ENCODE peak calls at places on chromosomes 12 and 14, in nine cellular contexts. I, O, F, D, J, Q, W, B and Y are unnamed samples.
A peak's percentile ranks its signal among the peaks of the same experiment; 100 is the strongest.

GRCh38 chr14:81178063-81178462 is 42.7 kb downstream of the GTF2A1 start:
- DNase-seq in F (no peak), I (no peak), B (no peak), D (no peak), O (no peak), W (no peak), Q (no peak), J (no peak), Y (no peak)

GRCh38 chr14:30990766-30991165 is 34.7 kb upstream of the AP4S1 start:
- DNase-seq in Q (no peak), W (no peak), D (no peak), B (no peak), I (no peak), F (no peak), J (no peak), O (no peak), Y (no peak)

GRCh38 chr12:114986178-114986714 is 302.3 kb upstream of the TBX3 start:
- DNase-seq in W (no peak), O (no peak), Q (no peak), D (no peak), J (no peak), F (no peak), B (no peak), I (no peak), Y (no peak)

GRCh38 chr14:106875503-106875902 is 1349.1 kb downstream of the TMEM121 start:
- DNase-seq in D (no peak), Q (no peak), W (peak; percentile 53), F (no peak), O (no peak), I (no peak), B (no peak), J (no peak), Y (no peak)

GRCh38 chr12:76030378-76031080 is 1.0 kb downstream of the PHLDA1 start:
- DNase-seq in F (peak; percentile 22), W (peak; percentile 46), J (no peak), Q (no peak), I (peak; percentile 38), B (no peak), O (no peak), D (peak; percentile 32), Y (peak; percentile 76)

GRCh38 chr12:130872179-130873096 is 572 bp downstream of the RAN start:
- DNase-seq in D (no peak), W (no peak), I (peak; percentile 41), F (no peak), B (peak; percentile 30), Q (no peak), O (peak; percentile 9), J (no peak), Y (peak; percentile 53)

GRCh38 chr12:96907681-96908163 is 665 bp downstream of the NEDD1 start:
- DNase-seq in D (no peak), B (no peak), J (no peak), O (peak; percentile 13), Q (peak; percentile 37), I (no peak), W (peak; percentile 35), F (peak; percentile 2), Y (no peak)

GRCh38 chr12:75722714-75723200 is 211.3 kb upstream of the KRR1 start:
- DNase-seq in F (no peak), O (peak; percentile 81), D (peak; percentile 77), W (peak; percentile 41), J (peak; percentile 77), Q (no peak), I (peak; percentile 49), B (peak; percentile 41), Y (peak; percentile 19)

GRCh38 chr12:38053655-38054464 is 262.7 kb upstream of the ALG10B start:
- DNase-seq in O (no peak), W (peak; percentile 48), D (no peak), Q (no peak), I (no peak), B (peak; percentile 59), J (no peak), F (no peak), Y (peak; percentile 38)

GRCh38 chr12:63010698-63011097 is 75.7 kb upstream of the PPM1H start:
- DNase-seq in B (no peak), D (no peak), Q (no peak), O (no peak), F (no peak), I (no peak), J (no peak), W (no peak), Y (no peak)

GRCh38 chr12:27424631-27425230 is 21.8 kb upstream of the SMCO2 start:
- DNase-seq in B (no peak), D (no peak), W (no peak), F (no peak), I (peak; percentile 28), Q (no peak), J (peak; percentile 49), O (no peak), Y (no peak)

GRCh38 chr14:49594347-49595089 is 4.2 kb upstream of the LRR1 start:
- DNase-seq in I (no peak), D (no peak), B (peak; percentile 46), O (no peak), W (peak; percentile 81), F (no peak), J (no peak), Q (no peak), Y (no peak)

GRCh38 chr12:61385771-61386170 is 874.4 kb upstream of the USP15 start:
- DNase-seq in J (no peak), Q (no peak), O (no peak), D (no peak), F (no peak), W (no peak), I (no peak), B (no peak), Y (no peak)

GRCh38 chr14:104542871-104543830 is 36.4 kb upstream of the C14orf180 start:
- DNase-seq in O (no peak), F (no peak), I (no peak), Q (no peak), J (no peak), D (no peak), B (no peak), W (no peak), Y (no peak)

GRCh38 chr14:44149597-44149996 is 357.5 kb downstream of the FSCB start:
- DNase-seq in W (no peak), D (no peak), F (no peak), O (no peak), J (peak; percentile 43), Q (peak; percentile 65), B (no peak), I (no peak), Y (no peak)

GRCh38 chr12:89707623-89707991 is 1.0 kb downstream of the ATP2B1 start:
- DNase-seq in O (peak; percentile 24), B (no peak), Q (peak; percentile 38), D (peak; percentile 28), W (peak; percentile 35), F (no peak), J (no peak), I (peak; percentile 30), Y (peak; percentile 70)

DNA sequence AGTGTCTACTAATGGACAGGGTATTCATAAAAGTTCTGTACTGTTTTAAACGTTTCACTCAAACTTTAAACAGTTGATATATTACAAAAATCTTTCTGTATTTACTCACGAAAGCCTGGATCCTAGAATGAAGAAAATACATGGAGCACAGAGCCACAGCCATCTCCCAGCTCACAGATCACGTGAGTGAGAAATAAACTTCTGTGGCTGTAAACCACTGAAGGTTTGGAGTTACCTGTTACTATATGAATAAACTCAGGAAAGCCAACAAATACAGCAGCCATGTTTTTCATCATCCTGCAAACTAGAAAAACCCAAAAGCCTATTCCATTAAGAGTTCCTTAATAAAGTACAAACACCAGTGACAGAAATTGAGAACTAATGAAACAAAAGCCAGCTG is 867 bp upstream of the TDG start:
- DNase-seq in J (no peak), F (no peak), Q (no peak), B (no peak), W (no peak), D (no peak), I (no peak), O (no peak), Y (no peak)
- H3K27ac ChIP-seq in J (peak overlapping the region; percentile 78), F (peak overlapping the region; percentile 79), Q (no peak overlapping the region), B (no peak overlapping the region), W (peak overlapping the region; percentile 87), D (peak overlapping the region; percentile 98), I (peak overlapping the region; percentile 94), O (peak overlapping the region; percentile 94), Y (peak overlapping the region; percentile 94)

GRCh38 chr12:30930238-30931010 is 3.9 kb downstream of the TSPAN11 start:
- DNase-seq in D (peak; percentile 17), J (no peak), B (no peak), Q (no peak), W (no peak), F (no peak), I (no peak), O (no peak), Y (no peak)

GRCh38 chr12:30928356-30929264 is 2.1 kb downstream of the TSPAN11 start:
- DNase-seq in Q (no peak), O (no peak), W (no peak), D (peak; percentile 19), B (no peak), J (no peak), I (peak; percentile 43), F (no peak), Y (no peak)

GRCh38 chr12:30925607-30926242 is 823 bp upstream of the TSPAN11 start:
- DNase-seq in W (no peak), Q (no peak), O (no peak), J (no peak), B (no peak), I (no peak), D (peak; percentile 9), F (no peak), Y (no peak)

GRCh38 chr12:30926243-30927209 is at the start of gene TSPAN11:
- DNase-seq in I (peak; percentile 42), F (no peak), W (no peak), Q (peak; percentile 80), D (peak; percentile 35), O (peak; percentile 21), J (no peak), B (no peak), Y (peak; percentile 70)

GRCh38 chr12:30927210-30927576 is 645 bp downstream of the TSPAN11 start:
- DNase-seq in W (no peak), O (no peak), F (no peak), I (no peak), Q (no peak), D (no peak), B (no peak), J (no peak), Y (no peak)
- H3K4me3 ChIP-seq in W (no peak overlapping the region), O (peak overlapping the region; percentile 41), F (no peak overlapping the region), I (no peak overlapping the region), Q (peak overlapping the region; percentile 55), D (no peak overlapping the region), B (no peak overlapping the region), J (no peak overlapping the region), Y (no peak overlapping the region)

DNA sequence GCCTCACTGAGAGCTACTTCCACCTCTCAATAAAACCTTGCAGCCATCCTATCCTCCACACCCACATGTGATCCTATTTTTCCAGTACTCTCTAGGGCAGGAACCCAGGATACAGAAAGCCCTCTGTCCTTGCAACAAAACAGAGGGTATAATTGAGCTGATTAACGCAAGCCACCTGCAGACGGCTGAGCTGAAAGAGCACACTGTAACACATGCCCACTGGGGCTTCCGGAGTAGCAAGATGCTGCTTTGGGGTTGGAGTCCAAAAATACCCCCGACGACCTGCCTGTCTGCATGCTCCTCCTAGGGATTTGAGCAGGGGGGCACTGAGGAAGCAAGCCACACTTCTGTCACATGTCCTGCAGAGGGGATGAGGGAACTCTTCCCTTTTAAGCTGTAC is 401.1 kb upstream of the FOXG1 start:
- DNase-seq in O (no peak), I (no peak), J (no peak), B (no peak), Q (no peak), D (no peak), W (no peak), F (no peak), Y (no peak)
- H3K9me3 ChIP-seq in O (no peaks in the 10 kb centered on the region), I (peaks cover 34% of the 10 kb centered on the region), J (peaks cover 23% of the 10 kb centered on the region), B (peaks cover 6% of the 10 kb centered on the region), Q (peaks cover 3% of the 10 kb centered on the region), D (peaks cover 9% of the 10 kb centered on the region), W (no peaks in the 10 kb centered on the region), F (no peaks in the 10 kb centered on the region), Y (no peaks in the 10 kb centered on the region)

GRCh38 chr14:73717247-73717646 is 3.1 kb upstream of the PNMA1 start:
- DNase-seq in Q (no peak), F (no peak), D (no peak), O (no peak), W (no peak), I (no peak), B (no peak), J (no peak), Y (no peak)
- H3K27ac ChIP-seq in Q (no peak overlapping the region), F (no peak overlapping the region), D (peak overlapping the region; percentile 73), O (peak overlapping the region; percentile 88), W (peak overlapping the region; percentile 9), I (peak overlapping the region; percentile 77), B (peak overlapping the region; percentile 0), J (no peak overlapping the region), Y (no peak overlapping the region)